ENCODE peak calls at places on chromosomes 2 and 18, in five cellular contexts. Q is H1, R is K562, I is GM12892, H is SK-N-SH. C is an unnamed sample.

GRCh38 chr2:16481342-16481741 is 184.3 kb downstream of the CYRIA start:
- DNase-seq in Q (no peak), R (no peak), I (no peak), H (no peak), C (no peak)

GRCh38 chr2:54677476-54678265 is 45.8 kb upstream of the EML6 start:
- DNase-seq in Q (no peak), R (no peak), I (no peak), H (no peak), C (no peak)

GRCh38 chr2:105865222-105865913 is 120.7 kb downstream of the NCK2 start:
- DNase-seq in Q (no peak), R (no peak), I (no peak), H (no peak), C (no peak)

GRCh38 chr2:189128961-189129360 is 50.6 kb downstream of the COL5A2 start:
- DNase-seq in Q (no peak), R (no peak), I (no peak), H (no peak), C (no peak)

GRCh38 chr2:144143294-144144092 is 376.4 kb downstream of the ZEB2 start:
- DNase-seq in Q (no peak), R (no peak), I (no peak), H (no peak), C (no peak)

GRCh38 chr2:234502285-234502918 is 5.5 kb upstream of the ARL4C start:
- DNase-seq in Q (no peak), R (no peak), I (no peak), H (no peak), C (no peak)

GRCh38 chr18:48975817-48976649 is 25.3 kb upstream of the SMAD7 start:
- DNase-seq in Q (no peak), R (peak), I (peak), H (peak), C (peak)

GRCh38 chr2:130853391-130853790 is 16.7 kb downstream of the ARHGEF4 start:
- DNase-seq in Q (no peak), R (no peak), I (no peak), H (no peak), C (no peak)

GRCh38 chr2:109185801-109186570 is 57.0 kb downstream of the SH3RF3 start:
- DNase-seq in Q (no peak), R (no peak), I (no peak), H (no peak), C (no peak)

GRCh38 chr2:136246086-136246669 is 128.2 kb upstream of the CXCR4 start:
- DNase-seq in Q (no peak), R (no peak), I (peak), H (peak), C (no peak)

GRCh38 chr2:137865954-137866540 is 98.2 kb upstream of the HNMT start:
- DNase-seq in Q (no peak), R (peak), I (no peak), H (peak), C (no peak)

GRCh38 chr2:1995987-1996386 is 251.7 kb upstream of the PXDN start:
- DNase-seq in Q (no peak), R (no peak), I (no peak), H (no peak), C (no peak)

GRCh38 chr18:48306838-48307237 is 102.3 kb downstream of the ZBTB7C start:
- DNase-seq in Q (no peak), R (no peak), I (no peak), H (no peak), C (no peak)

GRCh38 chr2:240237609-240238151 is 97.2 kb upstream of the OTOS start:
- DNase-seq in Q (no peak), R (peak), I (no peak), H (no peak), C (no peak)

GRCh38 chr2:224584111-224584764 is 925 bp downstream of the CUL3 start:
- DNase-seq in Q (no peak), R (no peak), I (peak), H (peak), C (no peak)

GRCh38 chr18:58927659-58928058 is 63.0 kb downstream of the ZNF532 start:
- DNase-seq in Q (no peak), R (no peak), I (no peak), H (no peak), C (no peak)

GRCh38 chr18:46335551-46336059 is 231.4 kb downstream of the HAUS1 start:
- DNase-seq in Q (no peak), R (no peak), I (no peak), H (peak), C (no peak)

GRCh38 chr2:164103271-164103670 is 367.5 kb upstream of the FIGN start:
- DNase-seq in Q (peak), R (no peak), I (no peak), H (no peak), C (no peak)

GRCh38 chr2:127037456-127037855 is 69.5 kb downstream of the BIN1 start:
- DNase-seq in Q (no peak), R (no peak), I (no peak), H (no peak), C (no peak)

GRCh38 chr2:121033597-121033996 is 251.4 kb downstream of the TFCP2L1 start:
- DNase-seq in Q (no peak), R (no peak), I (no peak), H (no peak), C (no peak)

GRCh38 chr2:130837811-130838565 is 1.3 kb downstream of the ARHGEF4 start:
- DNase-seq in Q (no peak), R (no peak), I (no peak), H (no peak), C (no peak)

GRCh38 chr2:207616185-207616584 is 9.0 kb downstream of the METTL21A start:
- DNase-seq in Q (no peak), R (no peak), I (no peak), H (no peak), C (no peak)

GRCh38 chr2:230358305-230358704 is 31.3 kb downstream of the SP140L start:
- DNase-seq in Q (no peak), R (no peak), I (no peak), H (no peak), C (no peak)

GRCh38 chr2:212361174-212361756 is 177.3 kb downstream of the ERBB4 start:
- DNase-seq in Q (no peak), R (no peak), I (no peak), H (no peak), C (no peak)

GRCh38 chr18:46007165-46007564 is 40.0 kb upstream of the EPG5 start:
- DNase-seq in Q (no peak), R (no peak), I (no peak), H (no peak), C (no peak)

GRCh38 chr2:196376984-196377877 is 205.9 kb upstream of the STK17B start:
- DNase-seq in Q (no peak), R (no peak), I (no peak), H (no peak), C (no peak)

GRCh38 chr2:26769501-26769850 is 5.4 kb downstream of the SLC35F6 start:
- DNase-seq in Q (no peak), R (peak), I (no peak), H (no peak), C (no peak)

GRCh38 chr2:229586012-229586411 is 128.3 kb downstream of the DNER start:
- DNase-seq in Q (no peak), R (no peak), I (no peak), H (no peak), C (no peak)

GRCh38 chr18:8849696-8850095 is 144.3 kb downstream of the MTCL1 start:
- DNase-seq in Q (no peak), R (no peak), I (no peak), H (no peak), C (no peak)

GRCh38 chr18:8854962-8855361 is 149.6 kb downstream of the MTCL1 start:
- DNase-seq in Q (no peak), R (no peak), I (no peak), H (no peak), C (no peak)

GRCh38 chr18:8848541-8848940 is 143.2 kb downstream of the MTCL1 start:
- DNase-seq in Q (no peak), R (no peak), I (no peak), H (no peak), C (no peak)

GRCh38 chr18:8854550-8854949 is 149.2 kb downstream of the MTCL1 start:
- DNase-seq in Q (no peak), R (no peak), I (no peak), H (no peak), C (no peak)

GRCh38 chr18:8851659-8852058 is 146.3 kb downstream of the MTCL1 start:
- DNase-seq in Q (no peak), R (no peak), I (no peak), H (no peak), C (no peak)
- TF ChIP-seq TAF1 in Q (no peak), R (no peak), I (no peak), H (no peak), C (no peak)

GRCh38 chr18:69727912-69728572 is 219.6 kb downstream of the CD226 start:
- DNase-seq in Q (no peak), R (no peak), I (no peak), H (no peak), C (no peak)
- TF ChIP-seq POLR2AphosphoS5 in Q (no peak), R (no peak), I (no peak), H (no peak), C (no peak)

GRCh38 chr18:11523809-11524208 is 85.6 kb upstream of the SLC35G4 start:
- DNase-seq in Q (no peak), R (no peak), I (no peak), H (no peak), C (no peak)

GRCh38 chr18:11533513-11533890 is 75.9 kb upstream of the SLC35G4 start:
- DNase-seq in Q (no peak), R (no peak), I (no peak), H (no peak), C (no peak)

GRCh38 chr18:11532758-11533512 is 76.5 kb upstream of the SLC35G4 start:
- DNase-seq in Q (no peak), R (no peak), I (no peak), H (no peak), C (no peak)

GRCh38 chr18:11533942-11534496 is 75.4 kb upstream of the SLC35G4 start:
- DNase-seq in Q (no peak), R (no peak), I (no peak), H (no peak), C (no peak)

DNA sequence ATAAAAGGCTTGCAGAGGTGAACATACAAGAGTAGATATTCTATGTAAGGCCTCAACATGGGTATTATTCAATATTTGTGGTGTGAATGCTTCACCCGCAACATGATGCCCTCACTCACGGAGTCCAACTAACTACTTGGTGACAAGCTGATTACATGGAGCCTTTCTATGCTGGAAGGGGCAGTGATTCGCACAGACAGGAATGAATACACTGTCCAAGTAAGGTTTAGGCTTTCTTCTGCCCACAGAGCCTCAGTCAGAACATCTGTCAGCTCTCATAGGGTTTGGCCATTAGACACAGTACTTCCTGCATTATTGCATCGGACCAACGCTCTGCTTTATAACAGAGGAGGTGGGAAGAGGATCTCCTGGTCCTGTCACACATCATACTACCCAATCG is 80.3 kb upstream of the SLC35G4 start:
- DNase-seq in Q (no peak), R (no peak), I (no peak), H (no peak), C (no peak)
- TF ChIP-seq TAF1 in Q (no peak), R (no peak), I (no peak), H (no peak), C (no peak)

DNA sequence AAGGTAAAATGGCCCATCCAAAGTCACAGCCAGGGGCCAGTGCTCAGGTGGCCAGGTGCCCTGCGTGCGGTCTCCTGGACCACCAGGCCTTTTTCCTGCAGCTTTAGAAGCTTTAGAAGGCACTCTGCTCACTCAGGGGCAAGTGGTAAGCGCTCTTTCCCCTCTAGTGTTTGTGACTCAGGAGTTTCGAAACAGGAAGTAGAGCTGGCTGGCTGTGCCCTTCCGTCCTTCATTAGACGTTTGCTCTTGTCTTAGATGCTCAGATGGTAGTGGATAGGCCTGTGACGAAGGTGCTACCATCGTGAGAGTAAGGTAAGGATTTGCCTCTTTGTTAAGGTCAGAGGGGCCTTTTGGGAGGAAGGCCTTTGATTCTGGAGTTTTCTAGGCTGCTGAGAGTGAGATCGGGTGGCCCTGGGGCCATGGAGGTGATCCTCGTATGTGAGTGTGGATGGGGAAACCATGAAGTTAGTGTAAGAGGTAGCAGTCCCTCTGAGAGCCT is at the start of gene CASP8:
- DNase-seq in Q (no peak), R (no peak), I (no peak), H (no peak), C (no peak)
- TF ChIP-seq POLR2AphosphoS5 in Q (no peak), R (no peak), I (peak), H (no peak), C (peak)

DNA sequence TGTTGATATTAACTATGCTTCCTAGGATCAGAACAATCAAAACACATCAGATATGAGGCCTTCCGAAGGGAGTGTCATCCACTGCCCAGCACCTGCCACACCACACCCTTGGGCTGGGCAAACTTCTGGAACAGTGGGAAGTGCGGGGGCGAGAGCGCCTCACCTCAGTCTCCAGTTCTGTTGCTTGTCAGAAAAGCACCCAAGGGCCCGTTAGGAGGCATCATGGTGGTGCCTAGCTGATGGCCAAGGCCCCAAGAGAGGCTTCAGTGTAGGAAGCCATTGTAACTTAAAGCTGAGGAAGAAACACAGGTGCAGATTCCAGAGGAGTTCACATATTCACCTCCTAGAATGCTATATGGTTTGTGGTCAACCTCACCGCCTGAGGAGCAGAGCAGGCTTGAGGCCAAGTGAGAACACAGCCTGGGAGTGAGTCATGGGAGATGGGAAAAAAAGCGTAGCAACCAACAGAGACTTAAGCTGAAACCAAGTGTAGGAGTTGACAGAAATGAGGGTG is 85.1 kb upstream of the ATL2 start:
- DNase-seq in Q (no peak), R (peak), I (no peak), H (no peak), C (no peak)
- TF ChIP-seq TAF1 in Q (no peak), R (no peak), I (no peak), H (no peak), C (no peak)

DNA sequence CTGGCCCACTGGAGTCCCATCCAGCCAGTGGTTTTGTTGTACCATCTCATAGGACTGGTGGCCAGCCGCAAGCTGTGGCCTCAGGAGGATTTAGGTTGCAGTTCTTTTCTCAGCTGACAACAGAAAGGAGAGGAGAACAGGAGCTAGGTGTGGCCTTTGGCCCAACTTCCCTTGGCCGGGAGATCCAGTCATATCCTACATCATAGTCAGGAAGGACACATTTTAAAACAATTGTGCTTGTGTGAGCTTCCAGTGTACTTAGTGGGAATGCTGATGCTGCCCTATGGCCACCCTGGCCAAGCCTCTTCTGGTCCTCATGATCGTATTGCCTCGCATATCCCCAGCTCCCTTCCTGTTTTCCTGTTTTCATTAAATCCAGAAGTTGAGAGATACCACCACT is 98.1 kb downstream of the WDSUB1 start:
- DNase-seq in Q (no peak), R (no peak), I (no peak), H (no peak), C (no peak)
- TF ChIP-seq POLR2AphosphoS5 in Q (no peak), R (no peak), I (no peak), H (no peak), C (no peak)

C was measured in GM12891.